ENCODE peak calls at places on chromosome 22, in nine cellular contexts. S is left ventricle myocardium inferior, R is psoas muscle, Q is astrocyte of the spinal cord, L is thoracic aorta, W is DMS153, Z is retinal pigment epithelial cell, V is ELR, D is frontal cortex. Y is an unnamed sample.

GRCh38 chr22:30289126-30289979 is at the start of gene CASTOR1:
- DNase-seq in S (peak; percentile 99), R (peak; percentile 99), Q (peak; percentile 99), L (peak; percentile 98), W (peak; percentile 95), Z (peak; percentile 91), V (peak; percentile 99), D (peak; percentile 99), Y (peak; percentile 99)

GRCh38 chr22:19526702-19527111 is 2.5 kb upstream of the CLDN5 start:
- DNase-seq in S (no peak), R (no peak), Q (no peak), L (no peak), W (no peak), Z (no peak), V (no peak), D (no peak), Y (no peak)

GRCh38 chr22:25514436-25514835 is 50.0 kb upstream of the GRK3 start:
- DNase-seq in S (no peak), R (no peak), Q (no peak), L (no peak), W (no peak), Z (no peak), V (peak; percentile 8), D (no peak), Y (no peak)

GRCh38 chr22:29635734-29636357 is 32.4 kb downstream of the NF2 start:
- DNase-seq in S (no peak), R (no peak), Q (peak; percentile 72), L (no peak), W (peak; percentile 46), Z (no peak), V (peak; percentile 73), D (peak; percentile 46), Y (peak; percentile 14)

GRCh38 chr22:45007247-45007945 is 2.4 kb downstream of the PHF21B start:
- DNase-seq in S (no peak), R (no peak), Q (peak; percentile 24), L (no peak), W (no peak), Z (no peak), V (no peak), D (peak; percentile 66), Y (peak; percentile 85)

GRCh38 chr22:35648066-35649025 is at the start of gene APOL6:
- DNase-seq in S (no peak), R (peak; percentile 58), Q (peak; percentile 70), L (no peak), W (peak; percentile 49), Z (no peak), V (peak; percentile 81), D (peak; percentile 60), Y (no peak)

GRCh38 chr22:43442386-43443060 is 30.7 kb downstream of the MPPED1 start:
- DNase-seq in S (no peak), R (peak; percentile 27), Q (no peak), L (no peak), W (no peak), Z (no peak), V (no peak), D (no peak), Y (no peak)

GRCh38 chr22:37591823-37592404 is 12.0 kb upstream of the LGALS2 start:
- DNase-seq in S (no peak), R (no peak), Q (no peak), L (no peak), W (no peak), Z (no peak), V (no peak), D (no peak), Y (no peak)

GRCh38 chr22:31140746-31141145 is 438 bp upstream of the PLA2G3 start:
- DNase-seq in S (no peak), R (no peak), Q (no peak), L (no peak), W (no peak), Z (no peak), V (no peak), D (no peak), Y (no peak)

GRCh38 chr22:29391546-29391945 is 3.2 kb upstream of the AP1B1 start:
- DNase-seq in S (no peak), R (no peak), Q (no peak), L (no peak), W (no peak), Z (no peak), V (no peak), D (no peak), Y (no peak)

GRCh38 chr22:21938071-21938822 is 14.4 kb downstream of the PPM1F start:
- DNase-seq in S (peak; percentile 95), R (peak; percentile 98), Q (peak; percentile 91), L (peak; percentile 77), W (peak; percentile 89), Z (no peak), V (peak; percentile 90), D (peak; percentile 90), Y (peak; percentile 92)

GRCh38 chr22:49303781-49304461 is 523.8 kb downstream of the BRD1 start:
- DNase-seq in S (no peak), R (no peak), Q (no peak), L (no peak), W (no peak), Z (no peak), V (no peak), D (no peak), Y (no peak)

GRCh38 chr22:35811670-35812069 is 94.0 kb downstream of the APOL5 start:
- DNase-seq in S (no peak), R (no peak), Q (no peak), L (no peak), W (no peak), Z (no peak), V (no peak), D (no peak), Y (no peak)

GRCh38 chr22:23159287-23159622 is 14.0 kb downstream of the RAB36 start:
- DNase-seq in S (no peak), R (no peak), Q (no peak), L (no peak), W (no peak), Z (no peak), V (no peak), D (no peak), Y (no peak)

GRCh38 chr22:23281053-23281405 is 100.7 kb downstream of the BCR start:
- DNase-seq in S (no peak), R (no peak), Q (no peak), L (no peak), W (no peak), Z (no peak), V (no peak), D (no peak), Y (no peak)

GRCh38 chr22:45511847-45512261 is 9.2 kb downstream of the FBLN1 start:
- DNase-seq in S (peak; percentile 80), R (peak; percentile 90), Q (peak; percentile 92), L (no peak), W (no peak), Z (no peak), V (peak; percentile 33), D (no peak), Y (no peak)

GRCh38 chr22:39520874-39521857 is 804 bp downstream of the ATF4 start:
- DNase-seq in S (peak; percentile 84), R (peak; percentile 93), Q (peak; percentile 85), L (no peak), W (peak; percentile 30), Z (no peak), V (peak; percentile 77), D (peak; percentile 72), Y (peak; percentile 82)

GRCh38 chr22:45575607-45576272 is 73.1 kb downstream of the FBLN1 start:
- DNase-seq in S (no peak), R (peak; percentile 46), Q (no peak), L (no peak), W (no peak), Z (no peak), V (no peak), D (no peak), Y (no peak)

GRCh38 chr22:18024956-18025720 is 777 bp upstream of the MICAL3 start:
- DNase-seq in S (no peak), R (no peak), Q (no peak), L (no peak), W (no peak), Z (no peak), V (no peak), D (no peak), Y (no peak)

GRCh38 chr22:44133901-44134511 is 46.7 kb upstream of the PARVG start:
- DNase-seq in S (no peak), R (peak; percentile 77), Q (peak; percentile 97), L (no peak), W (no peak), Z (no peak), V (no peak), D (no peak), Y (no peak)

GRCh38 chr22:48744283-48744641 is 1083.4 kb downstream of the BRD1 start:
- DNase-seq in S (no peak), R (no peak), Q (no peak), L (no peak), W (no peak), Z (no peak), V (no peak), D (no peak), Y (no peak)

GRCh38 chr22:18066181-18066859 is 11.5 kb upstream of the PEX26 start:
- DNase-seq in S (no peak), R (no peak), Q (no peak), L (no peak), W (no peak), Z (no peak), V (no peak), D (no peak), Y (no peak)

GRCh38 chr22:43828711-43829447 is 16.8 kb upstream of the EFCAB6 start:
- DNase-seq in S (peak; percentile 88), R (peak; percentile 92), Q (peak; percentile 29), L (no peak), W (no peak), Z (no peak), V (no peak), D (no peak), Y (peak; percentile 80)

GRCh38 chr22:47465809-47466208 is 703.4 kb downstream of the TBC1D22A start:
- DNase-seq in S (no peak), R (no peak), Q (no peak), L (no peak), W (no peak), Z (no peak), V (no peak), D (no peak), Y (no peak)